ENCODE peak calls at places on chromosome 10, in four cellular contexts. D is K562, R is sigmoid colon, Q is esophagus muscularis mucosa. X is an unnamed sample.

GRCh38 chr10:58665361-58665760 is 152.7 kb downstream of the BICC1 start:
- DNase-seq in D (no peak), R (no peak), Q (no peak), X (no peak)

GRCh38 chr10:96683065-96683464 is 37.2 kb downstream of the PIK3AP1 start:
- DNase-seq in D (no peak), R (no peak), Q (no peak), X (no peak)

GRCh38 chr10:114052255-114052654 is 8.6 kb downstream of the ADRB1 start:
- DNase-seq in D (no peak), R (no peak), Q (no peak), X (no peak)

GRCh38 chr10:44935201-44935960 is 24.2 kb upstream of the RASSF4 start:
- DNase-seq in D (no peak), R (peak), Q (no peak), X (no peak)

GRCh38 chr10:61754553-61755540 is 92.1 kb downstream of the CABCOCO1 start:
- DNase-seq in D (no peak), R (no peak), Q (no peak), X (no peak)

GRCh38 chr10:58178811-58179210 is 88.9 kb downstream of the IPMK start:
- DNase-seq in D (no peak), R (no peak), Q (no peak), X (no peak)

GRCh38 chr10:44377651-44378310 is 7.1 kb downstream of the CXCL12 start:
- DNase-seq in D (no peak), R (no peak), Q (no peak), X (no peak)

GRCh38 chr10:3045471-3046209 is 21.7 kb upstream of the PFKP start:
- DNase-seq in D (peak), R (peak), Q (peak), X (no peak)

GRCh38 chr10:37975407-37975991 is 948 bp downstream of the ZNF25 start:
- DNase-seq in D (no peak), R (no peak), Q (no peak), X (no peak)

GRCh38 chr10:60192986-60193385 is 196.7 kb downstream of the ANK3 start:
- DNase-seq in D (no peak), R (no peak), Q (no peak), X (no peak)

GRCh38 chr10:77084431-77085144 is 553.0 kb downstream of the KCNMA1 start:
- DNase-seq in D (no peak), R (peak), Q (no peak), X (no peak)

GRCh38 chr10:126350216-126350992 is 37.9 kb downstream of the ADAM12 start:
- DNase-seq in D (no peak), R (no peak), Q (no peak), X (no peak)

GRCh38 chr10:80407836-80408197 is 534 bp upstream of the PRXL2A start:
- DNase-seq in D (no peak), R (no peak), Q (no peak), X (no peak)

GRCh38 chr10:68001000-68001399 is 74.1 kb downstream of the HERC4 start:
- DNase-seq in D (no peak), R (no peak), Q (no peak), X (no peak)

GRCh38 chr10:113648478-113648877 is 15.4 kb downstream of the NRAP start:
- DNase-seq in D (no peak), R (no peak), Q (no peak), X (no peak)

GRCh38 chr10:63375859-63376258 is 89.9 kb downstream of the JMJD1C start:
- DNase-seq in D (no peak), R (no peak), Q (no peak), X (no peak)

GRCh38 chr10:69344591-69345244 is 66.4 kb downstream of the HK1 start:
- DNase-seq in D (no peak), R (no peak), Q (no peak), X (peak)

GRCh38 chr10:43249962-43250624 is 16.8 kb downstream of the RASGEF1A start:
- DNase-seq in D (no peak), R (peak), Q (no peak), X (peak)

GRCh38 chr10:2928219-2928840 is 139.0 kb upstream of the PFKP start:
- DNase-seq in D (peak), R (peak), Q (no peak), X (no peak)

GRCh38 chr10:97659589-97659988 is 19.1 kb downstream of the PI4K2A start:
- DNase-seq in D (no peak), R (no peak), Q (no peak), X (no peak)

GRCh38 chr10:106555599-106555998 is 608.9 kb downstream of the SORCS1 start:
- DNase-seq in D (no peak), R (no peak), Q (no peak), X (no peak)

GRCh38 chr10:81548160-81548559 is 326.8 kb upstream of the NRG3 start:
- DNase-seq in D (no peak), R (no peak), Q (no peak), X (no peak)

GRCh38 chr10:130809181-130809580 is 502.3 kb downstream of the TCERG1L start:
- DNase-seq in D (no peak), R (no peak), Q (peak), X (no peak)

GRCh38 chr10:22649390-22649841 is 65.0 kb downstream of the PIP4K2A start:
- DNase-seq in D (no peak), R (no peak), Q (no peak), X (no peak)

GRCh38 chr10:66827353-66827752 is 98.5 kb upstream of the LRRTM3 start:
- DNase-seq in D (no peak), R (no peak), Q (no peak), X (no peak)

GRCh38 chr10:14477408-14477710 is 146.6 kb upstream of the FRMD4A start:
- DNase-seq in D (no peak), R (no peak), Q (no peak), X (no peak)

GRCh38 chr10:85513450-85513849 is 853.1 kb downstream of the GRID1 start:
- DNase-seq in D (no peak), R (no peak), Q (no peak), X (no peak)

GRCh38 chr10:124290095-124290795 is 128.5 kb downstream of the OAT start:
- DNase-seq in D (peak), R (peak), Q (no peak), X (peak)
- TF ChIP-seq EP300 in D (no peak), R (no peak), Q (no peak), X (no peak)

GRCh38 chr10:79286318-79286951 is 60.8 kb upstream of the PPIF start:
- DNase-seq in D (peak), R (peak), Q (peak), X (no peak)
- TF ChIP-seq EP300 in D (no peak), R (no peak), Q (no peak), X (no peak)

DNA sequence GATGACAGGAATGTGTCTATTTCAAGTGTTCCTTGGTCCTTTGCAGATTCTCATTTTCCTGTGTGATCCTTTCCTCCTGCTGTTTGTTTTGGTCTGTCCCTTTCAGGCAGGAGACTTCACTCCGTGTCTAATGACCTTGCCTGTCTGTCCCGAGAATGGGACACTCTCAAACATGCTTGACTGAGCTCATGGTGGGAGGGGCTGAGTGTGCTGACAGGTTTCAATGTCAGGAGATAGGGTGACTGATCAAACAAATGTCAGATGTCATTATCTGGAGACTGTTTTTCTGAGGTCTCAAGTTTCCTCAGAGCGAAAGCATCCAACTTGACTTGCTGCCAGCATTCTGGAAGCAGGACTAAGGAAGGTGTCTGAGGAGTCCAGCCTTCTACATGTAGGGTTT is 228.9 kb upstream of the KIAA1217 start:
- DNase-seq in D (no peak), R (no peak), Q (no peak), X (no peak)
- TF ChIP-seq EP300 in D (no peak), R (no peak), Q (no peak), X (no peak)

GRCh38 chr10:497898-498451 is 191.5 kb downstream of the DIP2C start:
- DNase-seq in D (no peak), R (peak), Q (no peak), X (no peak)
- TF ChIP-seq EP300 in D (no peak), R (no peak), Q (no peak), X (no peak)

DNA sequence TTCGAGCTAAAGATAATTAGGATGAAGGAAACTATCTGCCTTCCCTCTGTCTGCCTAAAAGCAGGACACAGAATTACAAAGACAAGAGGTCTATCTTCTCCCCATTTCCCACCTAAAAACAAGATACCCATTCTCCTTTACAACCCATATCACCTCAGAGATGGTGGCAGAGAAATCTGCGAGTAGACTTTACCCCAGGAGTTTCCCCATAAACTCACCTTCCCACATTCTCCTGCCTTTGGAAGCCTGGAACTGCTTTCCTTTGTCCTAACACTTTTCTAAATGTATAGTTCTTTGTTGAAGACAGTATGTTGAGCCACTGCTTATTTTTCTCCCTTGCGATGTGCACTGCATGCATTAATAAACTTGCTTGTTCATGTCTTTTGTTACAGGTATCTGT is 8.0 kb downstream of the SHTN1 start:
- DNase-seq in D (no peak), R (no peak), Q (no peak), X (no peak)
- TF ChIP-seq EP300 in D (no peak), R (no peak), Q (no peak), X (no peak)

GRCh38 chr10:102853944-102854694 is at the start of gene BORCS7:
- DNase-seq in D (peak), R (peak), Q (peak), X (peak)
- TF ChIP-seq EP300 in D (peak), R (no peak), Q (no peak), X (no peak)

GRCh38 chr10:99775850-99776249 is 6.6 kb upstream of the ABCC2 start:
- DNase-seq in D (peak), R (no peak), Q (no peak), X (no peak)
- TF ChIP-seq EP300 in D (peak), R (no peak), Q (no peak), X (no peak)

GRCh38 chr10:4131407-4132215 is 346.6 kb upstream of the KLF6 start:
- DNase-seq in D (no peak), R (no peak), Q (no peak), X (no peak)
- TF ChIP-seq EP300 in D (no peak), R (no peak), Q (no peak), X (no peak)

GRCh38 chr10:29620112-29620690 is 14.6 kb downstream of the SVIL start:
- DNase-seq in D (no peak), R (no peak), Q (no peak), X (no peak)

GRCh38 chr10:29617880-29618340 is 16.9 kb downstream of the SVIL start:
- DNase-seq in D (no peak), R (peak), Q (no peak), X (no peak)

GRCh38 chr10:29621161-29621560 is 13.6 kb downstream of the SVIL start:
- DNase-seq in D (no peak), R (peak), Q (no peak), X (peak)

GRCh38 chr10:29618341-29619171 is 16.2 kb downstream of the SVIL start:
- DNase-seq in D (no peak), R (peak), Q (no peak), X (no peak)

DNA sequence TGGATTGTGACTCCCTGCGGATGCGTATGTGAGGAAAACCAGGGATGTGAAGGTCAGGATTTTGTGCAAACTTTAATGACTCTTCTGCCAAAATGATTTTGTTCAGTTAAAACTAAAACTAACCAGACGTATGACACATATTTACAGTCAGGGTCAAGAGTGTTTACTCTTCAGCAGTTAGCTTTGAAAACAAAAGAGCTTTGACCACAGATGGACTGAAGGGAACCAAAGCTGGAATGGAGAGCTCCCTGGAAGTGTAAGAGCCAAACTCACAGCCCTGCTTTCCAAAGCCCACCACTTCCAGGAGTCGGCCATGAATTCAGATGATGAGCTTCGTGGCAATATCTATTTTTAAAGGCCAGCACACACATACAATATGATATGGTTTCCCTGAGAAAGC is 15.5 kb downstream of the SVIL start:
- DNase-seq in D (no peak), R (peak), Q (no peak), X (peak)
- TF ChIP-seq EP300 in D (no peak), R (peak), Q (no peak), X (no peak)

DNA sequence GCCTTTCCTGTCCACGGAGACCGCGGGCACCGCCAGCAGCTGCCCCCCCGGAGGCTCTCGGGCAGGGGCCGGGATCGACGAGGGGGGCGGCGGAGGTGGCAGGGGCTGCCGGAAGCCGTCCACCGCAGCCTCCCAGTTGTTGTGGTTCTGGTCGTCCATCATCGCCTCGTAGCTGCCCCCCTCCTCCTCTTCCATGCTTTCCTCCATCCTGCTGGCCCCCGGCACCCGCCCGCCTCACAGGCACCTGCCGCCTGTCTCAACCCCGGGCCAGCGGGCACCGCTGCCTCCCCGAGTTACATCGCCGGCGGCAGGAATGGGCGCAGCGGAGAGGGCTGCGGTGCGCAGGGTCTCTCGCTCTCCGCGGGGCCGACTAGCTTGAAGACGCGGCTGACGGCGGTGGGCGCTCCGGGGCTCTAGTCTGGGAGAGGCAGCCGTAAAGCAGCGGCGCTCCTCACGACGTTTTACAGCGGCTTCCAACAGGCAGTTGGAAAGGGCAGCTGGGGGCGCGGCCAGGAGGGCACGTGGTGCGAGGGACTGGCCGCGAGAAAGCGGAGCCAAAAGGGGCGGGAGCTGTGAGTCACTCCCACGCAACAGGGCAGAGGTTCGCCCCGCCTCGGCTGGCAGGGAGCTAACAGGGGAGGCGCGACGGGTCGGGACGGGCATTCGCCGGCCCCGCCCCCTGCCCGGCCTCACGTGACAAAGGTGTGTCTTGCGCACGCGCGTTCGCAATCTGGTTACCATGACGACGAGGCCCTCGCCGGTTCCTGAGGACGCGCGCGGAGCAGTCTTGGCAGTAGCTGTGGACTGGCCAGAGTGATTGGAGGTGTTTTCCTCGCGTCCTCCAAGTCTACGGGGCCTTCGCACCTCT is at the start of gene CACUL1:
- DNase-seq in D (peak), R (peak), Q (peak), X (peak)
- TF ChIP-seq EP300 in D (no peak), R (no peak), Q (no peak), X (no peak)

X was measured in suprapubic skin.